ENCODE peak calls at places on chromosomes 6 and 20, in four cellular contexts. One of them, this sample, is unnamed.

GRCh38 chr20:62355527-62356142 is 11.5 kb downstream of the LAMA5 start:
- DNase-seq in LHCN-M2: peak
- DNase-seq in psoas muscle: peak
- DNase-seq in stimulated activated CD8-positive, alpha-beta memory T cell treated with anti-CD3 and anti-CD28 coated beads, Interleukin-15, amount 100 ng/mL, for 4 hours: no peak
- DNase-seq in this sample: no peak

GRCh38 chr6:150235218-150235617 is 92.4 kb downstream of the PPP1R14C start:
- DNase-seq in psoas muscle: no peak
- DNase-seq in LHCN-M2: no peak
- DNase-seq in stimulated activated CD8-positive, alpha-beta memory T cell treated with anti-CD3 and anti-CD28 coated beads, Interleukin-15, amount 100 ng/mL, for 4 hours: no peak
- DNase-seq in this sample: no peak

GRCh38 chr6:101120747-101121146 is 239.6 kb upstream of the ASCC3 start:
- DNase-seq in stimulated activated CD8-positive, alpha-beta memory T cell treated with anti-CD3 and anti-CD28 coated beads, Interleukin-15, amount 100 ng/mL, for 4 hours: no peak
- DNase-seq in psoas muscle: no peak
- DNase-seq in LHCN-M2: no peak
- DNase-seq in this sample: no peak

GRCh38 chr20:9015984-9016324 is 52.9 kb upstream of the PLCB4 start:
- DNase-seq in stimulated activated CD8-positive, alpha-beta memory T cell treated with anti-CD3 and anti-CD28 coated beads, Interleukin-15, amount 100 ng/mL, for 4 hours: no peak
- DNase-seq in psoas muscle: no peak
- DNase-seq in LHCN-M2: peak
- DNase-seq in this sample: no peak

GRCh38 chr6:154138806-154139205 is 99.8 kb downstream of the OPRM1 start:
- DNase-seq in psoas muscle: no peak
- DNase-seq in LHCN-M2: peak
- DNase-seq in stimulated activated CD8-positive, alpha-beta memory T cell treated with anti-CD3 and anti-CD28 coated beads, Interleukin-15, amount 100 ng/mL, for 4 hours: no peak
- DNase-seq in this sample: no peak

GRCh38 chr6:155120034-155120433 is 124.9 kb downstream of the TIAM2 start:
- DNase-seq in stimulated activated CD8-positive, alpha-beta memory T cell treated with anti-CD3 and anti-CD28 coated beads, Interleukin-15, amount 100 ng/mL, for 4 hours: no peak
- DNase-seq in psoas muscle: no peak
- DNase-seq in LHCN-M2: no peak
- DNase-seq in this sample: no peak

GRCh38 chr20:56032251-56032650 is 26.9 kb upstream of the CBLN4 start:
- DNase-seq in psoas muscle: no peak
- DNase-seq in LHCN-M2: no peak
- DNase-seq in stimulated activated CD8-positive, alpha-beta memory T cell treated with anti-CD3 and anti-CD28 coated beads, Interleukin-15, amount 100 ng/mL, for 4 hours: no peak
- DNase-seq in this sample: no peak

GRCh38 chr6:169141706-169142705 is 111.6 kb downstream of the THBS2 start:
- DNase-seq in stimulated activated CD8-positive, alpha-beta memory T cell treated with anti-CD3 and anti-CD28 coated beads, Interleukin-15, amount 100 ng/mL, for 4 hours: no peak
- DNase-seq in psoas muscle: peak
- DNase-seq in LHCN-M2: peak
- DNase-seq in this sample: no peak

GRCh38 chr6:160457843-160458242 is 109.7 kb downstream of the SLC22A3 start:
- DNase-seq in stimulated activated CD8-positive, alpha-beta memory T cell treated with anti-CD3 and anti-CD28 coated beads, Interleukin-15, amount 100 ng/mL, for 4 hours: no peak
- DNase-seq in psoas muscle: no peak
- DNase-seq in LHCN-M2: no peak
- DNase-seq in this sample: no peak

GRCh38 chr6:15672291-15672690 is 9.5 kb upstream of the DTNBP1 start:
- DNase-seq in stimulated activated CD8-positive, alpha-beta memory T cell treated with anti-CD3 and anti-CD28 coated beads, Interleukin-15, amount 100 ng/mL, for 4 hours: no peak
- DNase-seq in LHCN-M2: no peak
- DNase-seq in psoas muscle: no peak
- DNase-seq in this sample: no peak

GRCh38 chr6:78251930-78252329 is 599.1 kb downstream of the MEI4 start:
- DNase-seq in LHCN-M2: peak
- DNase-seq in psoas muscle: no peak
- DNase-seq in stimulated activated CD8-positive, alpha-beta memory T cell treated with anti-CD3 and anti-CD28 coated beads, Interleukin-15, amount 100 ng/mL, for 4 hours: no peak
- DNase-seq in this sample: no peak

GRCh38 chr6:83311231-83311630 is 118.1 kb downstream of the RWDD2A start:
- DNase-seq in stimulated activated CD8-positive, alpha-beta memory T cell treated with anti-CD3 and anti-CD28 coated beads, Interleukin-15, amount 100 ng/mL, for 4 hours: no peak
- DNase-seq in psoas muscle: no peak
- DNase-seq in LHCN-M2: peak
- DNase-seq in this sample: no peak

GRCh38 chr6:112934433-112935327 is 587.5 kb downstream of the RFPL4B start:
- DNase-seq in psoas muscle: no peak
- DNase-seq in stimulated activated CD8-positive, alpha-beta memory T cell treated with anti-CD3 and anti-CD28 coated beads, Interleukin-15, amount 100 ng/mL, for 4 hours: no peak
- DNase-seq in LHCN-M2: no peak
- DNase-seq in this sample: no peak

GRCh38 chr6:25298508-25298834 is 19.3 kb downstream of the CARMIL1 start:
- DNase-seq in psoas muscle: no peak
- DNase-seq in LHCN-M2: no peak
- DNase-seq in stimulated activated CD8-positive, alpha-beta memory T cell treated with anti-CD3 and anti-CD28 coated beads, Interleukin-15, amount 100 ng/mL, for 4 hours: no peak
- DNase-seq in this sample: no peak

GRCh38 chr6:37582309-37582708 is 82.6 kb upstream of the CCDC167 start:
- DNase-seq in psoas muscle: no peak
- DNase-seq in stimulated activated CD8-positive, alpha-beta memory T cell treated with anti-CD3 and anti-CD28 coated beads, Interleukin-15, amount 100 ng/mL, for 4 hours: no peak
- DNase-seq in LHCN-M2: peak
- DNase-seq in this sample: no peak

GRCh38 chr20:25279403-25279802 is 31.5 kb downstream of the PYGB start:
- DNase-seq in LHCN-M2: peak
- DNase-seq in stimulated activated CD8-positive, alpha-beta memory T cell treated with anti-CD3 and anti-CD28 coated beads, Interleukin-15, amount 100 ng/mL, for 4 hours: no peak
- DNase-seq in psoas muscle: no peak
- DNase-seq in this sample: no peak

GRCh38 chr6:130825772-130826441 is 1.3 kb upstream of the SMLR1 start:
- DNase-seq in stimulated activated CD8-positive, alpha-beta memory T cell treated with anti-CD3 and anti-CD28 coated beads, Interleukin-15, amount 100 ng/mL, for 4 hours: no peak
- DNase-seq in psoas muscle: no peak
- DNase-seq in LHCN-M2: no peak
- DNase-seq in this sample: no peak

GRCh38 chr20:63830821-63831593 is at the start of gene ZBTB46:
- DNase-seq in stimulated activated CD8-positive, alpha-beta memory T cell treated with anti-CD3 and anti-CD28 coated beads, Interleukin-15, amount 100 ng/mL, for 4 hours: no peak
- DNase-seq in LHCN-M2: peak
- DNase-seq in psoas muscle: peak
- DNase-seq in this sample: no peak

This sample was measured in esophagus squamous epithelium.